ENCODE peak calls at places on chromosomes 13 and 19, in eight cellular contexts. One of them, this sample, is unnamed. For H3K4me1 and H3K9me2, the result is how much of the 10 kb centered on the place peaks cover.

GRCh38 chr13:85266331-85266730 is 532.9 kb downstream of the SLITRK6 start:
- DNase-seq in GM23338: no peak
- DNase-seq in HCT116: no peak
- DNase-seq in PC-3: peak
- DNase-seq in MM.1S: no peak
- DNase-seq in hepatocyte: no peak
- DNase-seq in OCI-LY7: no peak
- DNase-seq in SK-N-SH: no peak
- DNase-seq in this sample: no peak

GRCh38 chr19:12784871-12785430 is 6.3 kb upstream of the JUNB start:
- DNase-seq in GM23338: no peak
- DNase-seq in HCT116: no peak
- DNase-seq in PC-3: no peak
- DNase-seq in MM.1S: no peak
- DNase-seq in hepatocyte: no peak
- DNase-seq in OCI-LY7: no peak
- DNase-seq in SK-N-SH: peak
- DNase-seq in this sample: peak

GRCh38 chr13:37595162-37595561 is 3.4 kb downstream of the POSTN start:
- DNase-seq in GM23338: peak
- DNase-seq in HCT116: no peak
- DNase-seq in PC-3: no peak
- DNase-seq in MM.1S: no peak
- DNase-seq in hepatocyte: no peak
- DNase-seq in OCI-LY7: no peak
- DNase-seq in SK-N-SH: no peak
- DNase-seq in this sample: peak

GRCh38 chr13:20370815-20371421 is 138.8 kb upstream of the GJB6 start:
- DNase-seq in GM23338: peak
- DNase-seq in HCT116: no peak
- DNase-seq in PC-3: peak
- DNase-seq in MM.1S: no peak
- DNase-seq in hepatocyte: no peak
- DNase-seq in OCI-LY7: no peak
- DNase-seq in SK-N-SH: no peak
- DNase-seq in this sample: no peak

GRCh38 chr19:42272989-42273406 is 3.9 kb downstream of the CIC start:
- DNase-seq in GM23338: no peak
- DNase-seq in HCT116: no peak
- DNase-seq in PC-3: no peak
- DNase-seq in MM.1S: no peak
- DNase-seq in hepatocyte: no peak
- DNase-seq in OCI-LY7: no peak
- DNase-seq in SK-N-SH: no peak
- DNase-seq in this sample: no peak

GRCh38 chr19:14091885-14092462 is 1.4 kb upstream of the SAMD1 start:
- DNase-seq in GM23338: peak
- DNase-seq in HCT116: no peak
- DNase-seq in PC-3: no peak
- DNase-seq in MM.1S: no peak
- DNase-seq in hepatocyte: no peak
- DNase-seq in OCI-LY7: peak
- DNase-seq in SK-N-SH: no peak
- DNase-seq in this sample: peak

GRCh38 chr13:99374994-99375805 is 68.0 kb upstream of the GPR183 start:
- DNase-seq in GM23338: no peak
- DNase-seq in HCT116: no peak
- DNase-seq in PC-3: no peak
- DNase-seq in MM.1S: no peak
- DNase-seq in hepatocyte: no peak
- DNase-seq in OCI-LY7: peak
- DNase-seq in SK-N-SH: no peak
- DNase-seq in this sample: no peak

GRCh38 chr19:11931051-11931450 is 6.1 kb downstream of the ZNF700 start:
- DNase-seq in GM23338: no peak
- DNase-seq in HCT116: no peak
- DNase-seq in PC-3: no peak
- DNase-seq in MM.1S: no peak
- DNase-seq in hepatocyte: no peak
- DNase-seq in OCI-LY7: no peak
- DNase-seq in SK-N-SH: no peak
- DNase-seq in this sample: no peak

GRCh38 chr19:56987184-56987583 is 132.6 kb upstream of the USP29 start:
- DNase-seq in GM23338: no peak
- DNase-seq in HCT116: no peak
- DNase-seq in PC-3: no peak
- DNase-seq in MM.1S: no peak
- DNase-seq in hepatocyte: no peak
- DNase-seq in OCI-LY7: no peak
- DNase-seq in SK-N-SH: peak
- DNase-seq in this sample: no peak

GRCh38 chr19:1860133-1860775 is 3.1 kb downstream of the KLF16 start:
- DNase-seq in GM23338: peak
- DNase-seq in HCT116: no peak
- DNase-seq in PC-3: no peak
- DNase-seq in MM.1S: no peak
- DNase-seq in hepatocyte: peak
- DNase-seq in OCI-LY7: peak
- DNase-seq in SK-N-SH: peak
- DNase-seq in this sample: peak

GRCh38 chr13:20101467-20102316 is 59.2 kb downstream of the GJA3 start:
- DNase-seq in GM23338: no peak
- DNase-seq in HCT116: no peak
- DNase-seq in PC-3: peak
- DNase-seq in MM.1S: no peak
- DNase-seq in hepatocyte: no peak
- DNase-seq in OCI-LY7: no peak
- DNase-seq in SK-N-SH: no peak
- DNase-seq in this sample: no peak

GRCh38 chr19:19911150-19911549 is 10.4 kb downstream of the ZNF93 start:
- DNase-seq in GM23338: no peak
- DNase-seq in HCT116: no peak
- DNase-seq in PC-3: no peak
- DNase-seq in MM.1S: no peak
- DNase-seq in hepatocyte: peak
- DNase-seq in OCI-LY7: no peak
- DNase-seq in SK-N-SH: no peak
- DNase-seq in this sample: peak

GRCh38 chr19:4970558-4971423 is 1.9 kb downstream of the KDM4B start:
- DNase-seq in GM23338: peak
- DNase-seq in HCT116: no peak
- DNase-seq in PC-3: peak
- DNase-seq in MM.1S: peak
- DNase-seq in hepatocyte: no peak
- DNase-seq in OCI-LY7: no peak
- DNase-seq in SK-N-SH: peak
- DNase-seq in this sample: peak

GRCh38 chr19:44593294-44593693 is 20.1 kb upstream of the IGSF23 start:
- DNase-seq in GM23338: no peak
- DNase-seq in HCT116: no peak
- DNase-seq in PC-3: no peak
- DNase-seq in MM.1S: no peak
- DNase-seq in hepatocyte: no peak
- DNase-seq in OCI-LY7: no peak
- DNase-seq in SK-N-SH: no peak
- DNase-seq in this sample: no peak

GRCh38 chr13:60267498-60268202 is 103.9 kb upstream of the DIAPH3 start:
- DNase-seq in GM23338: peak
- DNase-seq in HCT116: no peak
- DNase-seq in PC-3: no peak
- DNase-seq in MM.1S: no peak
- DNase-seq in hepatocyte: peak
- DNase-seq in OCI-LY7: peak
- DNase-seq in SK-N-SH: no peak
- DNase-seq in this sample: peak

GRCh38 chr19:16376649-16377048 is 52.0 kb downstream of the KLF2 start:
- DNase-seq in GM23338: peak
- DNase-seq in HCT116: no peak
- DNase-seq in PC-3: peak
- DNase-seq in MM.1S: no peak
- DNase-seq in hepatocyte: no peak
- DNase-seq in OCI-LY7: peak
- DNase-seq in SK-N-SH: peak
- DNase-seq in this sample: peak

GRCh38 chr13:110525328-110526319 is 35.9 kb downstream of the RAB20 start:
- DNase-seq in GM23338: no peak
- DNase-seq in HCT116: no peak
- DNase-seq in PC-3: no peak
- DNase-seq in MM.1S: peak
- DNase-seq in hepatocyte: no peak
- DNase-seq in OCI-LY7: peak
- DNase-seq in SK-N-SH: no peak
- DNase-seq in this sample: no peak

GRCh38 chr13:37878496-37878895 is 8.9 kb upstream of the TRPC4 start:
- DNase-seq in GM23338: no peak
- DNase-seq in HCT116: no peak
- DNase-seq in PC-3: no peak
- DNase-seq in MM.1S: no peak
- DNase-seq in hepatocyte: no peak
- DNase-seq in OCI-LY7: no peak
- DNase-seq in SK-N-SH: no peak
- DNase-seq in this sample: peak

GRCh38 chr13:41463823-41464602 is 6.7 kb downstream of the RGCC start:
- DNase-seq in GM23338: no peak
- DNase-seq in HCT116: no peak
- DNase-seq in PC-3: no peak
- DNase-seq in MM.1S: no peak
- DNase-seq in hepatocyte: no peak
- DNase-seq in OCI-LY7: peak
- DNase-seq in SK-N-SH: no peak
- DNase-seq in this sample: no peak

GRCh38 chr13:29937836-29938235 is 87.4 kb upstream of the UBL3 start:
- DNase-seq in GM23338: peak
- DNase-seq in HCT116: no peak
- DNase-seq in PC-3: no peak
- DNase-seq in MM.1S: no peak
- DNase-seq in hepatocyte: no peak
- DNase-seq in OCI-LY7: no peak
- DNase-seq in SK-N-SH: no peak
- DNase-seq in this sample: peak

GRCh38 chr19:44050740-44051653 is 839 bp upstream of the ZNF223 start:
- DNase-seq in GM23338: peak
- DNase-seq in HCT116: no peak
- DNase-seq in PC-3: no peak
- DNase-seq in MM.1S: no peak
- DNase-seq in hepatocyte: no peak
- DNase-seq in OCI-LY7: no peak
- DNase-seq in SK-N-SH: no peak
- DNase-seq in this sample: peak

GRCh38 chr19:36112678-36113077 is 1.7 kb downstream of the OVOL3 start:
- DNase-seq in GM23338: no peak
- DNase-seq in HCT116: no peak
- DNase-seq in PC-3: no peak
- DNase-seq in MM.1S: no peak
- DNase-seq in hepatocyte: no peak
- DNase-seq in OCI-LY7: no peak
- DNase-seq in SK-N-SH: no peak
- DNase-seq in this sample: no peak
- H3K4me1 ChIP-seq in GM23338: under half
- H3K4me1 ChIP-seq in HCT116: under half
- H3K4me1 ChIP-seq in PC-3: under half
- H3K4me1 ChIP-seq in MM.1S: under half
- H3K4me1 ChIP-seq in hepatocyte: under half
- H3K4me1 ChIP-seq in OCI-LY7: under half
- H3K4me1 ChIP-seq in SK-N-SH: under half
- H3K4me1 ChIP-seq in this sample: under half

GRCh38 chr19:49690656-49691242 is at the start of gene CPT1C:
- DNase-seq in GM23338: peak
- DNase-seq in HCT116: no peak
- DNase-seq in PC-3: peak
- DNase-seq in MM.1S: no peak
- DNase-seq in hepatocyte: peak
- DNase-seq in OCI-LY7: no peak
- DNase-seq in SK-N-SH: peak
- DNase-seq in this sample: peak
- TF ChIP-seq EZH2phosphoT487 in GM23338: no peak
- TF ChIP-seq EZH2phosphoT487 in HCT116: no peak
- TF ChIP-seq EZH2phosphoT487 in PC-3: no peak
- TF ChIP-seq EZH2phosphoT487 in MM.1S: no peak
- TF ChIP-seq EZH2phosphoT487 in hepatocyte: no peak
- TF ChIP-seq EZH2phosphoT487 in OCI-LY7: no peak
- TF ChIP-seq EZH2phosphoT487 in SK-N-SH: no peak
- TF ChIP-seq EZH2phosphoT487 in this sample: no peak

DNA sequence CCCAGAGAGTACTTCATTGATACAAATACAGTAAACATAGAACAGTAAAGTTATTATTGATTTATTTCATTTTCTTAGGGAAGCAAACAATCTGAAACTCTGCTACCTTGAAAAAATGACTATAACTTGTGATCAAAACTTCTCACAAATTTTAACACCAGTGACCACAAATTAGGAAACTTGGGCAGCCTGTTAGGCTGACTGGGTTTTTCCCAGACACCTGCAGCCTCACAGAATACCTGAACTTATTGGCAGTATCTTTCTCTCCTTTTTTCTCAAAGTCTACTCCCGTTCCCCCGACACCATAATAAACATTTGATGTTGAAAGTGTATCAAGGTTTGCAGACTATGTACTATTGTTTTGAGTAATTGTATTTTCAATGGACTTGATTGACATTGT is 360.5 kb downstream of the LMO7 start:
- DNase-seq in GM23338: no peak
- DNase-seq in HCT116: no peak
- DNase-seq in PC-3: no peak
- DNase-seq in MM.1S: no peak
- DNase-seq in hepatocyte: no peak
- DNase-seq in OCI-LY7: no peak
- DNase-seq in SK-N-SH: no peak
- DNase-seq in this sample: no peak
- H3K9me2 ChIP-seq in GM23338: under half
- H3K9me2 ChIP-seq in HCT116: under half
- H3K9me2 ChIP-seq in PC-3: under half
- H3K9me2 ChIP-seq in MM.1S: under half
- H3K9me2 ChIP-seq in hepatocyte: under half
- H3K9me2 ChIP-seq in OCI-LY7: under half
- H3K9me2 ChIP-seq in SK-N-SH: under half
- H3K9me2 ChIP-seq in this sample: under half

GRCh38 chr19:8001651-8001994 is 3.8 kb downstream of the ELAVL1 start:
- DNase-seq in GM23338: no peak
- DNase-seq in HCT116: no peak
- DNase-seq in PC-3: no peak
- DNase-seq in MM.1S: no peak
- DNase-seq in hepatocyte: no peak
- DNase-seq in OCI-LY7: no peak
- DNase-seq in SK-N-SH: no peak
- DNase-seq in this sample: peak

GRCh38 chr19:8004723-8005513 is 523 bp downstream of the ELAVL1 start:
- DNase-seq in GM23338: peak
- DNase-seq in HCT116: no peak
- DNase-seq in PC-3: peak
- DNase-seq in MM.1S: peak
- DNase-seq in hepatocyte: peak
- DNase-seq in OCI-LY7: peak
- DNase-seq in SK-N-SH: peak
- DNase-seq in this sample: peak

GRCh38 chr19:8004001-8004400 is 1.4 kb downstream of the ELAVL1 start:
- DNase-seq in GM23338: no peak
- DNase-seq in HCT116: no peak
- DNase-seq in PC-3: no peak
- DNase-seq in MM.1S: no peak
- DNase-seq in hepatocyte: no peak
- DNase-seq in OCI-LY7: no peak
- DNase-seq in SK-N-SH: no peak
- DNase-seq in this sample: no peak

GRCh38 chr19:8000298-8001038 is 5.0 kb downstream of the ELAVL1 start:
- DNase-seq in GM23338: no peak
- DNase-seq in HCT116: no peak
- DNase-seq in PC-3: no peak
- DNase-seq in MM.1S: no peak
- DNase-seq in hepatocyte: no peak
- DNase-seq in OCI-LY7: no peak
- DNase-seq in SK-N-SH: no peak
- DNase-seq in this sample: no peak

GRCh38 chr19:8001995-8002849 is 3.2 kb downstream of the ELAVL1 start:
- DNase-seq in GM23338: peak
- DNase-seq in HCT116: peak
- DNase-seq in PC-3: peak
- DNase-seq in MM.1S: peak
- DNase-seq in hepatocyte: peak
- DNase-seq in OCI-LY7: peak
- DNase-seq in SK-N-SH: peak
- DNase-seq in this sample: peak
- H3K4me1 ChIP-seq in GM23338: under half
- H3K4me1 ChIP-seq in HCT116: under half
- H3K4me1 ChIP-seq in PC-3: under half
- H3K4me1 ChIP-seq in MM.1S: under half
- H3K4me1 ChIP-seq in hepatocyte: under half
- H3K4me1 ChIP-seq in OCI-LY7: under half
- H3K4me1 ChIP-seq in SK-N-SH: under half
- H3K4me1 ChIP-seq in this sample: under half

This sample was measured in GM23248.